ENCODE peak calls at places on chromosome 1, in ten cellular contexts. J, Z, L, U, N, Q, V, E, I and W are unnamed samples.

GRCh38 chr1:240663160-240663879 is 51.4 kb upstream of the GREM2 start:
- DNase-seq in J (no peak), Z (no peak), L (no peak), U (peak; percentile 26), N (no peak), Q (no peak), V (no peak), E (no peak), I (no peak), W (no peak)

GRCh38 chr1:98028800-98029199 is 108.0 kb upstream of the DPYD start:
- DNase-seq in J (no peak), Z (no peak), L (no peak), U (no peak), N (no peak), Q (no peak), V (no peak), E (no peak), I (no peak), W (no peak)

GRCh38 chr1:153790282-153790995 is 15.2 kb downstream of the SLC27A3 start:
- DNase-seq in J (no peak), Z (no peak), L (peak; percentile 84), U (no peak), N (no peak), Q (no peak), V (no peak), E (peak; percentile 93), I (peak; percentile 50), W (no peak)

GRCh38 chr1:54367613-54368012 is 38.6 kb downstream of the SSBP3 start:
- DNase-seq in J (no peak), Z (no peak), L (no peak), U (no peak), N (no peak), Q (no peak), V (no peak), E (no peak), I (no peak), W (no peak)

GRCh38 chr1:115428676-115429075 is 90.6 kb upstream of the NGF start:
- DNase-seq in J (no peak), Z (no peak), L (no peak), U (no peak), N (no peak), Q (no peak), V (no peak), E (no peak), I (no peak), W (no peak)

GRCh38 chr1:204410764-204411450 is 710 bp downstream of the PPP1R15B start:
- DNase-seq in J (peak; percentile 55), Z (no peak), L (peak; percentile 54), U (peak; percentile 57), N (peak; percentile 64), Q (peak; percentile 41), V (peak; percentile 51), E (no peak), I (peak; percentile 26), W (no peak)

GRCh38 chr1:6512245-6512907 is 20.9 kb upstream of the PLEKHG5 start:
- DNase-seq in J (no peak), Z (no peak), L (no peak), U (no peak), N (no peak), Q (no peak), V (no peak), E (no peak), I (no peak), W (no peak)

GRCh38 chr1:161216945-161217712 is 2.0 kb downstream of the FCER1G start:
- DNase-seq in J (no peak), Z (no peak), L (no peak), U (no peak), N (no peak), Q (peak; percentile 80), V (no peak), E (peak; percentile 33), I (no peak), W (no peak)

GRCh38 chr1:156510709-156511108 is 10.1 kb upstream of the MEF2D start:
- DNase-seq in J (no peak), Z (peak; percentile 92), L (peak; percentile 85), U (no peak), N (no peak), Q (no peak), V (no peak), E (peak; percentile 95), I (no peak), W (no peak)

GRCh38 chr1:185438936-185439335 is 121.9 kb upstream of the IVNS1ABP start:
- DNase-seq in J (no peak), Z (no peak), L (no peak), U (no peak), N (no peak), Q (peak; percentile 40), V (no peak), E (no peak), I (no peak), W (no peak)

GRCh38 chr1:65209005-65209885 is 61.2 kb downstream of the AK4 start:
- DNase-seq in J (peak; percentile 10), Z (no peak), L (no peak), U (peak; percentile 61), N (peak; percentile 7), Q (peak; percentile 71), V (peak; percentile 23), E (no peak), I (peak; percentile 41), W (peak; percentile 21)

GRCh38 chr1:243713470-243714186 is 136.4 kb downstream of the AKT3 start:
- DNase-seq in J (no peak), Z (no peak), L (no peak), U (no peak), N (no peak), Q (no peak), V (no peak), E (no peak), I (peak; percentile 93), W (peak; percentile 87)

GRCh38 chr1:8448906-8449661 is 131.2 kb downstream of the SLC45A1 start:
- DNase-seq in J (peak; percentile 28), Z (no peak), L (no peak), U (no peak), N (no peak), Q (no peak), V (no peak), E (no peak), I (no peak), W (no peak)

GRCh38 chr1:206766251-206766856 is 4.2 kb upstream of the IL19 start:
- DNase-seq in J (peak; percentile 30), Z (no peak), L (peak; percentile 18), U (no peak), N (peak; percentile 82), Q (no peak), V (peak; percentile 75), E (peak; percentile 79), I (no peak), W (no peak)

GRCh38 chr1:241645199-241645598 is 5.0 kb upstream of the CHML start:
- DNase-seq in J (no peak), Z (no peak), L (no peak), U (no peak), N (no peak), Q (no peak), V (no peak), E (no peak), I (no peak), W (no peak)

GRCh38 chr1:232859216-232859615 is 54.0 kb downstream of the MAP10 start:
- DNase-seq in J (no peak), Z (no peak), L (no peak), U (no peak), N (no peak), Q (no peak), V (no peak), E (no peak), I (no peak), W (no peak)

GRCh38 chr1:3775498-3776230 is 3.1 kb downstream of the SMIM1 start:
- DNase-seq in J (peak; percentile 79), Z (no peak), L (peak; percentile 57), U (peak; percentile 51), N (peak; percentile 67), Q (peak; percentile 91), V (peak; percentile 53), E (no peak), I (peak; percentile 17), W (peak; percentile 73)

GRCh38 chr1:156969496-156969895 is 49.1 kb downstream of the LRRC71 start:
- DNase-seq in J (no peak), Z (no peak), L (no peak), U (no peak), N (no peak), Q (no peak), V (no peak), E (no peak), I (no peak), W (no peak)